ENCODE peak calls at places on chromosomes 5 and 9, in four cellular contexts. D, Y, C and K are unnamed samples. For H3K4me1, the result is how much of the 10 kb centered on the place peaks cover.

GRCh38 chr9:14004110-14004509 is 309.8 kb downstream of the NFIB start:
- DNase-seq in D (no peak), Y (no peak), C (no peak), K (no peak)

GRCh38 chr5:72392326-72392733 is 72.2 kb downstream of the PTCD2 start:
- DNase-seq in D (no peak), Y (no peak), C (no peak), K (no peak)

GRCh38 chr9:37410969-37411785 is 11.3 kb upstream of the GRHPR start:
- DNase-seq in D (peak), Y (no peak), C (peak), K (no peak)

GRCh38 chr9:113857875-113858274 is 18.2 kb upstream of the ZNF618 start:
- DNase-seq in D (peak), Y (no peak), C (no peak), K (peak)

GRCh38 chr9:85702191-85702590 is 39.6 kb downstream of the AGTPBP1 start:
- DNase-seq in D (no peak), Y (no peak), C (no peak), K (no peak)

GRCh38 chr9:109908459-109909390 is 128.7 kb downstream of the PALM2AKAP2 start:
- DNase-seq in D (no peak), Y (no peak), C (peak), K (no peak)

GRCh38 chr5:50726475-50727148 is 60.2 kb downstream of the PARP8 start:
- DNase-seq in D (no peak), Y (no peak), C (no peak), K (no peak)

GRCh38 chr5:176529824-176530195 is 7.4 kb downstream of the RNF44 start:
- DNase-seq in D (no peak), Y (no peak), C (peak), K (no peak)

GRCh38 chr5:62506659-62507460 is 71.8 kb upstream of the LRRC70 start:
- DNase-seq in D (no peak), Y (no peak), C (peak), K (no peak)

GRCh38 chr9:29691145-29691544 is 2117.9 kb upstream of the C9orf72 start:
- DNase-seq in D (no peak), Y (no peak), C (no peak), K (no peak)

GRCh38 chr5:66004216-66004615 is 77.8 kb downstream of the ERBIN start:
- DNase-seq in D (no peak), Y (no peak), C (no peak), K (no peak)

GRCh38 chr5:72487151-72487550 is 20.1 kb downstream of the ZNF366 start:
- DNase-seq in D (no peak), Y (no peak), C (no peak), K (no peak)

GRCh38 chr9:77462066-77462465 is 186.1 kb downstream of the GNA14 start:
- DNase-seq in D (no peak), Y (no peak), C (no peak), K (no peak)

GRCh38 chr5:72141440-72142271 is 34.4 kb downstream of the MAP1B start:
- DNase-seq in D (no peak), Y (peak), C (no peak), K (peak)

GRCh38 chr5:1795506-1795905 is 4.1 kb downstream of the MRPL36 start:
- DNase-seq in D (no peak), Y (no peak), C (no peak), K (no peak)

GRCh38 chr5:135240781-135241360 is 158.2 kb downstream of the MACROH2A1 start:
- DNase-seq in D (no peak), Y (no peak), C (no peak), K (no peak)

GRCh38 chr9:17725399-17726010 is 146.6 kb downstream of the SH3GL2 start:
- DNase-seq in D (no peak), Y (no peak), C (no peak), K (no peak)

GRCh38 chr9:71285191-71285656 is 163.8 kb upstream of the TRPM3 start:
- DNase-seq in D (peak), Y (no peak), C (peak), K (peak)

GRCh38 chr5:138469540-138470321 is 4.5 kb downstream of the EGR1 start:
- DNase-seq in D (no peak), Y (peak), C (no peak), K (no peak)

GRCh38 chr5:115530426-115530825 is 14.1 kb downstream of the FEM1C start:
- DNase-seq in D (no peak), Y (no peak), C (no peak), K (no peak)

GRCh38 chr9:70988551-70988950 is 132.9 kb downstream of the TRPM3 start:
- DNase-seq in D (peak), Y (no peak), C (no peak), K (no peak)

GRCh38 chr5:96288166-96288844 is 144.7 kb downstream of the PCSK1 start:
- DNase-seq in D (no peak), Y (no peak), C (no peak), K (no peak)

GRCh38 chr5:92769986-92770385 is 811.0 kb downstream of the NR2F1-AS1 start:
- DNase-seq in D (no peak), Y (no peak), C (no peak), K (no peak)

GRCh38 chr9:135163023-135163780 is 75.7 kb downstream of the OLFM1 start:
- DNase-seq in D (no peak), Y (no peak), C (no peak), K (no peak)

GRCh38 chr9:137544176-137544755 is 5.9 kb downstream of the PNPLA7 start:
- DNase-seq in D (no peak), Y (no peak), C (no peak), K (no peak)

GRCh38 chr5:126998201-126998631 is 32.1 kb downstream of the MARCHF3 start:
- DNase-seq in D (no peak), Y (no peak), C (peak), K (no peak)

GRCh38 chr5:106006242-106006641 is 1664.5 kb downstream of the EFNA5 start:
- DNase-seq in D (no peak), Y (no peak), C (no peak), K (no peak)

GRCh38 chr5:178227138-178227659 is 5.4 kb downstream of the PHYKPL start:
- DNase-seq in D (no peak), Y (peak), C (no peak), K (no peak)

GRCh38 chr9:136944094-136944518 is 432 bp downstream of the FBXW5 start:
- DNase-seq in D (no peak), Y (no peak), C (no peak), K (no peak)

GRCh38 chr5:145189786-145190185 is 645.4 kb downstream of the PRELID2 start:
- DNase-seq in D (no peak), Y (no peak), C (no peak), K (no peak)

GRCh38 chr9:4970970-4971641 is 14.0 kb upstream of the JAK2 start:
- DNase-seq in D (no peak), Y (no peak), C (peak), K (no peak)

GRCh38 chr9:37938121-37938906 is 34.4 kb upstream of the SLC25A51 start:
- DNase-seq in D (no peak), Y (peak), C (no peak), K (no peak)

GRCh38 chr5:77210091-77211012 is at the start of gene PDE8B:
- DNase-seq in D (peak), Y (no peak), C (no peak), K (peak)

GRCh38 chr9:117334101-117334500 is 80.8 kb downstream of the ASTN2 start:
- DNase-seq in D (peak), Y (no peak), C (no peak), K (no peak)

GRCh38 chr5:147920420-147921030 is 14.2 kb upstream of the C5orf46 start:
- DNase-seq in D (no peak), Y (no peak), C (no peak), K (no peak)

GRCh38 chr5:17365756-17366155 is 132.3 kb upstream of the TAF11L2 start:
- DNase-seq in D (no peak), Y (no peak), C (no peak), K (no peak)

GRCh38 chr5:2532809-2533208 is 218.7 kb downstream of the IRX2 start:
- DNase-seq in D (no peak), Y (no peak), C (no peak), K (no peak)

DNA sequence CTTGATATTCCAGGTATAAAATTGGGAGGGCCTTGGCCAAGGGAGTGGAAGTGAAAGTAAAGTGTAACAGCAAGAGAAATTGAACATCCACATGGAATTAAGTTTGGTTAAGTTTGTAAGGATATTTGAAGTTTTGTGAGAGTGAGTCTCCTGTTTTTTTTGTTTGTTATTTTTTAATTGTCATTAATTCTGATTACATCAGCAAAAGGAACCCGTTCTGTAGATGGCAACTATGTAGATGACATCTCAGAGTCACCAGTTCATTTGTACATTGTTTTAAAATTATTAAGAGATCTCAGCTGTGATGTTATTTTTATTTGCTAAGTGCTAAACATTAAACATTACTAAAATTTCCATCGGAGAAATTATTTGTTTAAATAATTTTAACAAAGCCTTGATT is 65.2 kb downstream of the XRCC4 start:
- DNase-seq in D (no peak), Y (no peak), C (no peak), K (no peak)
- H3K4me1 ChIP-seq in D (under half), Y (under half), C (under half), K (under half)

GRCh38 chr9:129318121-129319075 is 140.3 kb upstream of the IER5L start:
- DNase-seq in D (no peak), Y (no peak), C (no peak), K (peak)
- H3K4me1 ChIP-seq in D (under half), Y (under half), C (under half), K (half or more)

GRCh38 chr9:98974554-98974953 is 30.8 kb downstream of the COL15A1 start:
- DNase-seq in D (no peak), Y (no peak), C (no peak), K (no peak)
- H3K4me1 ChIP-seq in D (under half), Y (under half), C (under half), K (half or more)

DNA sequence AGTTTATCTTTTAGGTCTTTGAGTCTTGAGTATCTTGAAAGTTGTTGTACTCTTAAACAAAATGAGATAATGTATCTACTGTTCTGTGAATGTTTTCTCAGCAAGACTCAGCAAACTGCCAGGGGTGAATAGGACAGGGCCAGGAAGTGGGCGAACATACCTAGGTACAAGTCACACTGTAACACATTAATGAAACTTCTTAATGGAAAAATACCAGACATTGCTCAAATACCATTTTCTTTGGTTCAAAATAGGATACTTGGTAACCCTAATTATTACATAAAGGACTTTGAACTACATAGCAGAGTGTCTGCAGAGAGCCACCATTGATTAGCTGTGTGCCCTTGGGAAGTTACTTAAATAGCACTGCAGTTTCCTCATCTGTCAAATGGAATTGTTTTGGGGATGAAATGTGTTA is 197.5 kb downstream of the ARHGEF28 start:
- DNase-seq in D (no peak), Y (no peak), C (no peak), K (no peak)
- H3K4me1 ChIP-seq in D (under half), Y (under half), C (under half), K (under half)